ENCODE peak calls at places on chromosomes 13 and 19, in four cellular contexts. One of them, this sample, is unnamed.

GRCh38 chr19:7916137-7916907 is 1.7 kb downstream of the TGFBR3L start:
- DNase-seq in tibial nerve: no peak
- DNase-seq in endothelial cell of umbilical vein: no peak
- DNase-seq in heart right ventricle: no peak
- DNase-seq in this sample: no peak

GRCh38 chr19:41324231-41324702 is 14.3 kb downstream of the CCDC97 start:
- DNase-seq in tibial nerve: no peak
- DNase-seq in endothelial cell of umbilical vein: no peak
- DNase-seq in heart right ventricle: no peak
- DNase-seq in this sample: no peak

GRCh38 chr19:1858412-1859081 is 4.8 kb downstream of the KLF16 start:
- DNase-seq in tibial nerve: no peak
- DNase-seq in endothelial cell of umbilical vein: no peak
- DNase-seq in heart right ventricle: no peak
- DNase-seq in this sample: peak; percentile 71

GRCh38 chr19:3518669-3519068 is 12.6 kb downstream of the FZR1 start:
- DNase-seq in heart right ventricle: no peak
- DNase-seq in endothelial cell of umbilical vein: no peak
- DNase-seq in tibial nerve: no peak
- DNase-seq in this sample: no peak

GRCh38 chr19:336067-336614 is 8.5 kb downstream of the MIER2 start:
- DNase-seq in tibial nerve: no peak
- DNase-seq in heart right ventricle: no peak
- DNase-seq in endothelial cell of umbilical vein: no peak
- DNase-seq in this sample: no peak

GRCh38 chr13:89784161-89784809 is 1563.2 kb upstream of the MIR17HG start:
- DNase-seq in heart right ventricle: no peak
- DNase-seq in tibial nerve: no peak
- DNase-seq in endothelial cell of umbilical vein: no peak
- DNase-seq in this sample: peak; percentile 59

GRCh38 chr19:53182202-53182601 is 11.0 kb downstream of the ZNF665 start:
- DNase-seq in tibial nerve: no peak
- DNase-seq in endothelial cell of umbilical vein: no peak
- DNase-seq in heart right ventricle: no peak
- DNase-seq in this sample: no peak

GRCh38 chr13:114222461-114222968 is 12.2 kb upstream of the CDC16 start:
- DNase-seq in heart right ventricle: peak; percentile 24
- DNase-seq in endothelial cell of umbilical vein: peak; percentile 87
- DNase-seq in tibial nerve: no peak
- DNase-seq in this sample: no peak

GRCh38 chr19:1295169-1296012 is 9.7 kb downstream of the EFNA2 start:
- DNase-seq in heart right ventricle: peak; percentile 24
- DNase-seq in endothelial cell of umbilical vein: no peak
- DNase-seq in tibial nerve: no peak
- DNase-seq in this sample: no peak

GRCh38 chr13:109778102-109778542 is 8.3 kb downstream of the IRS2 start:
- DNase-seq in tibial nerve: no peak
- DNase-seq in heart right ventricle: no peak
- DNase-seq in endothelial cell of umbilical vein: peak; percentile 35
- DNase-seq in this sample: no peak

GRCh38 chr19:1235625-1236538 is 1.9 kb downstream of the CBARP start:
- DNase-seq in tibial nerve: no peak
- DNase-seq in endothelial cell of umbilical vein: no peak
- DNase-seq in heart right ventricle: no peak
- DNase-seq in this sample: no peak

GRCh38 chr19:41527079-41527478 is 48.9 kb upstream of the CEACAM21 start:
- DNase-seq in endothelial cell of umbilical vein: no peak
- DNase-seq in tibial nerve: no peak
- DNase-seq in heart right ventricle: no peak
- DNase-seq in this sample: no peak

GRCh38 chr19:28567834-28568233 is 645.1 kb downstream of the UQCRFS1 start:
- DNase-seq in endothelial cell of umbilical vein: no peak
- DNase-seq in heart right ventricle: no peak
- DNase-seq in tibial nerve: no peak
- DNase-seq in this sample: no peak

GRCh38 chr13:44051923-44052322 is 172.2 kb downstream of the LACC1 start:
- DNase-seq in heart right ventricle: no peak
- DNase-seq in tibial nerve: no peak
- DNase-seq in endothelial cell of umbilical vein: no peak
- DNase-seq in this sample: no peak

GRCh38 chr19:17292301-17293074 is 10.7 kb downstream of the ABHD8 start:
- DNase-seq in tibial nerve: peak; percentile 48
- DNase-seq in endothelial cell of umbilical vein: peak; percentile 85
- DNase-seq in heart right ventricle: peak; percentile 72
- DNase-seq in this sample: peak; percentile 78

GRCh38 chr13:41651413-41652068 is 194.2 kb downstream of the RGCC start:
- DNase-seq in heart right ventricle: no peak
- DNase-seq in endothelial cell of umbilical vein: no peak
- DNase-seq in tibial nerve: no peak
- DNase-seq in this sample: no peak

GRCh38 chr13:60679131-60679530 is 282.1 kb downstream of the TDRD3 start:
- DNase-seq in tibial nerve: no peak
- DNase-seq in endothelial cell of umbilical vein: no peak
- DNase-seq in heart right ventricle: no peak
- DNase-seq in this sample: no peak

GRCh38 chr13:111403266-111403665 is 82.8 kb downstream of the TEX29 start:
- DNase-seq in heart right ventricle: no peak
- DNase-seq in tibial nerve: no peak
- DNase-seq in endothelial cell of umbilical vein: no peak
- DNase-seq in this sample: no peak

GRCh38 chr13:25217023-25217909 is 45.2 kb upstream of the AMER2 start:
- DNase-seq in tibial nerve: no peak
- DNase-seq in heart right ventricle: no peak
- DNase-seq in endothelial cell of umbilical vein: no peak
- DNase-seq in this sample: no peak

GRCh38 chr13:109155301-109155761 is 525.9 kb downstream of the MYO16 start:
- DNase-seq in heart right ventricle: no peak
- DNase-seq in tibial nerve: no peak
- DNase-seq in endothelial cell of umbilical vein: peak; percentile 63
- DNase-seq in this sample: no peak

GRCh38 chr13:97242755-97243497 is 20.8 kb downstream of the MBNL2 start:
- DNase-seq in heart right ventricle: peak; percentile 50
- DNase-seq in tibial nerve: no peak
- DNase-seq in endothelial cell of umbilical vein: peak; percentile 43
- DNase-seq in this sample: no peak

GRCh38 chr13:91045351-91046034 is 302.0 kb upstream of the MIR17HG start:
- DNase-seq in heart right ventricle: no peak
- DNase-seq in endothelial cell of umbilical vein: no peak
- DNase-seq in tibial nerve: no peak
- DNase-seq in this sample: no peak

GRCh38 chr19:12786149-12786870 is 5.0 kb upstream of the JUNB start:
- DNase-seq in tibial nerve: no peak
- DNase-seq in endothelial cell of umbilical vein: no peak
- DNase-seq in heart right ventricle: peak; percentile 74
- DNase-seq in this sample: peak; percentile 95

GRCh38 chr13:44198826-44199225 is 174.8 kb upstream of the SERP2 start:
- DNase-seq in tibial nerve: no peak
- DNase-seq in endothelial cell of umbilical vein: no peak
- DNase-seq in heart right ventricle: no peak
- DNase-seq in this sample: no peak

GRCh38 chr13:107034236-107034635 is 466.3 kb upstream of the ARGLU1 start:
- DNase-seq in endothelial cell of umbilical vein: no peak
- DNase-seq in heart right ventricle: no peak
- DNase-seq in tibial nerve: no peak
- DNase-seq in this sample: no peak

GRCh38 chr13:107035778-107036177 is 467.8 kb upstream of the ARGLU1 start:
- DNase-seq in tibial nerve: no peak
- DNase-seq in heart right ventricle: no peak
- DNase-seq in endothelial cell of umbilical vein: no peak
- DNase-seq in this sample: no peak

GRCh38 chr13:107031691-107032090 is 463.8 kb upstream of the ARGLU1 start:
- DNase-seq in heart right ventricle: no peak
- DNase-seq in endothelial cell of umbilical vein: no peak
- DNase-seq in tibial nerve: no peak
- DNase-seq in this sample: no peak

DNA sequence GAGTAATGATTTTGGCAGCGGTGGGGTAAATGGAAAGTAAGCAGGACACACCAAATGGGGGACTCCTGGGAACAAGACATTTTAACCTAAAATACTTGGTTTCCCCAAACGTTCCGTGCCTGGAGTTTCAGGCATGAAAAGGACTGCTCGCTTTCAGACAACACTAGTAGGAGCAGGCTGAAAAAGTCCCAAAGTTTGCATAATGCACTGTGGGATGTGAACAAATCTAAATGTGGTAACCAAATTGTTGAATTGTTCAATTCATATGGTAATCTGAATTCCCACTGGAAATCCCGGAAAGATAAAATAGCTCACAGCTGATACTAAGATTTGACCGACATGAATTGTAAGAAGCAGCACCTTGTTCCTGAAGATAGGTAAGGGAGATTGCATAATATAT is 467.2 kb upstream of the ARGLU1 start:
- DNase-seq in tibial nerve: no peak
- DNase-seq in endothelial cell of umbilical vein: no peak
- DNase-seq in heart right ventricle: no peak
- DNase-seq in this sample: no peak
- H3K4me3 ChIP-seq in tibial nerve: no peak overlapping the region
- H3K4me3 ChIP-seq in endothelial cell of umbilical vein: no peak overlapping the region
- H3K4me3 ChIP-seq in heart right ventricle: no peak overlapping the region
- H3K4me3 ChIP-seq in this sample: no peak overlapping the region

GRCh38 chr13:31051999-31052398 is 109.7 kb downstream of the HSPH1 start:
- DNase-seq in endothelial cell of umbilical vein: no peak
- DNase-seq in tibial nerve: no peak
- DNase-seq in heart right ventricle: no peak
- DNase-seq in this sample: no peak
- TF ChIP-seq CTCF in endothelial cell of umbilical vein: no peak
- TF ChIP-seq CTCF in tibial nerve: no peak
- TF ChIP-seq CTCF in heart right ventricle: no peak
- TF ChIP-seq CTCF in this sample: no peak

DNA sequence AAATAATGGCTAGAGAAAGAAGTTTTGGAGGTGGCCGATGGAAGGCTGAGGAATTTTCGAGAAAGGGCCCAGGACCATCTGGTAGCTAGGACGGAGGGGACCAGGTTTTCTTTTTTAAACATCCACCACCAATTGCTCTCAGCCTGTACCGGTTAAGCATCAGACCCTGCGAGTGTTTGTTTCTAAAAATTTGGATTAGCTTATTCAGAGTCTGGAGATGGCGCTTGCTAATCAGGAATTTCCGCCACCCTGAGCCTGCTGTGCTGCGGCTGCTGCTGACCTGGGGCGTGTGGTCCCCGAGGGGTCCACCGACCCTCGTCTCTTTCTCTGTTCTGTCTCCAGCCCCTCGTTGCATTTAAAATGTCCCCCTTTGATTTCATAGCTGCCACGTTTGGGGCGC is 2.0 kb downstream of the UHRF1 start:
- DNase-seq in endothelial cell of umbilical vein: no peak
- DNase-seq in heart right ventricle: no peak
- DNase-seq in tibial nerve: no peak
- DNase-seq in this sample: no peak
- H3K4me3 ChIP-seq in endothelial cell of umbilical vein: no peak overlapping the region
- H3K4me3 ChIP-seq in heart right ventricle: no peak overlapping the region
- H3K4me3 ChIP-seq in tibial nerve: peak overlapping the region; percentile 47
- H3K4me3 ChIP-seq in this sample: peak overlapping the region; percentile 18

DNA sequence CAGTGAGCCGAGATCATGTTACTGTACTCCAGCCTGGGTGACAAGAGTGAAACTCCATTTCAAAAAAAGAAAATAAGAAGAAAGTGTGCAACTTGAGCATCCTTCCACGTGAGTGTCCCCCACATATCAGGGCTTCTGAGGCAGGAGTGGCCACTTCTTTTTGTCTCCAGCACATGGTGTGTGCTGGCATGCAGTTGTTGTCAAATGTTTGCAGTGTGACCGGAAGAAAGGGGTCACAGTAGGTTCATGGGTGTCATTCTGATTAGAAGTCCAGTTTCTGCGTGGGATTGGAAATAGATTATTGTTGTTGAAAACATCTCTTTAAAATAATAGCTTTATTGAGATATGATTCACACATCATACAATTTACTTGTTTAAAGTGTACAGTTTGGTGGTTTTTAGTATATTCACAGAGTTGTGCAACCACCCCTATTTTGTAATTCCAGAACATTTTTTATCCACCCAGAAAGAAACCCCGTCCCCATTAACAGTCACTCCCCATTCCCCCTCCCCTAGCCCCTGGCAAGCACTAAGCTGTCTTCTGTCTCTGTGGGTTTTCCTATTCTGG is 2.2 kb downstream of the CRTC1 start:
- DNase-seq in endothelial cell of umbilical vein: no peak
- DNase-seq in heart right ventricle: no peak
- DNase-seq in tibial nerve: no peak
- DNase-seq in this sample: no peak
- TF ChIP-seq CTCF in endothelial cell of umbilical vein: no peak
- TF ChIP-seq CTCF in heart right ventricle: no peak
- TF ChIP-seq CTCF in tibial nerve: no peak
- TF ChIP-seq CTCF in this sample: no peak

GRCh38 chr19:19956431-19957075 is 55.8 kb downstream of the ZNF93 start:
- DNase-seq in heart right ventricle: no peak
- DNase-seq in endothelial cell of umbilical vein: no peak
- DNase-seq in tibial nerve: no peak
- DNase-seq in this sample: no peak

DNA sequence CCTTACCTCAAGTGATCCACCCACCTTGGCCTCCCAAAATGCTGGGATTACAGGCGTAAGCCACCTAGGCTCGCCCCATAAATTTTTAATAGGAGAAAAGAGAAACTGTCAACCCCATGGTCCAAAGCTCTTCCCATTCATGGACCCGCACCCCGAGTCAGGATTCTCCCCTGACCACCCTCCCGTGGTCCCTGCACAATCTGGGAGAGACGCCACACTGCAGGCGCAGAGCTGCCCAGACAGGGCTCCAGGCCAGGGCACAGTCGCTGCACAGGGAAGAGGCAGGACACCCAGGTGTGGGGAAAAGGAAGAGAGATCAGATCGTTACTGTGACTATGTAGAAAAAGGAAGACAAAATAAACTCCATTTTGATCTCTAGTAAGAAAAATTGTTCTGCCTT is 54.5 kb downstream of the ZNF93 start:
- DNase-seq in heart right ventricle: no peak
- DNase-seq in tibial nerve: no peak
- DNase-seq in endothelial cell of umbilical vein: no peak
- DNase-seq in this sample: no peak
- H3K4me3 ChIP-seq in heart right ventricle: no peak overlapping the region
- H3K4me3 ChIP-seq in tibial nerve: no peak overlapping the region
- H3K4me3 ChIP-seq in endothelial cell of umbilical vein: no peak overlapping the region
- H3K4me3 ChIP-seq in this sample: no peak overlapping the region

GRCh38 chr13:47588676-47589075 is 412.4 kb downstream of the SUCLA2 start:
- DNase-seq in heart right ventricle: no peak
- DNase-seq in endothelial cell of umbilical vein: no peak
- DNase-seq in tibial nerve: no peak
- DNase-seq in this sample: no peak
- TF ChIP-seq CTCF in heart right ventricle: no peak
- TF ChIP-seq CTCF in endothelial cell of umbilical vein: no peak
- TF ChIP-seq CTCF in tibial nerve: no peak
- TF ChIP-seq CTCF in this sample: no peak

GRCh38 chr13:105773241-105773640 is 762.2 kb downstream of the EFNB2 start:
- DNase-seq in heart right ventricle: no peak
- DNase-seq in tibial nerve: no peak
- DNase-seq in endothelial cell of umbilical vein: no peak
- DNase-seq in this sample: no peak

GRCh38 chr13:105778196-105778595 is 757.3 kb downstream of the EFNB2 start:
- DNase-seq in tibial nerve: no peak
- DNase-seq in heart right ventricle: no peak
- DNase-seq in endothelial cell of umbilical vein: no peak
- DNase-seq in this sample: no peak

GRCh38 chr13:105774739-105775460 is 760.6 kb downstream of the EFNB2 start:
- DNase-seq in tibial nerve: no peak
- DNase-seq in endothelial cell of umbilical vein: peak; percentile 3
- DNase-seq in heart right ventricle: no peak
- DNase-seq in this sample: no peak

GRCh38 chr13:105773887-105774538 is 761.4 kb downstream of the EFNB2 start:
- DNase-seq in endothelial cell of umbilical vein: peak; percentile 21
- DNase-seq in tibial nerve: no peak
- DNase-seq in heart right ventricle: no peak
- DNase-seq in this sample: no peak
- H3K4me3 ChIP-seq in endothelial cell of umbilical vein: no peak overlapping the region
- H3K4me3 ChIP-seq in tibial nerve: no peak overlapping the region
- H3K4me3 ChIP-seq in heart right ventricle: no peak overlapping the region
- H3K4me3 ChIP-seq in this sample: no peak overlapping the region